ENCODE peak calls at places on chromosomes 7 and 10, in four cellular contexts. V, B, D and O are unnamed samples.

GRCh38 chr10:47257396-47258120 is 42.4 kb upstream of the GDF10 start:
- DNase-seq in V (peak), B (no peak), D (no peak), O (peak)

GRCh38 chr7:146557971-146558469 is 441.4 kb downstream of the CNTNAP2 start:
- DNase-seq in V (no peak), B (no peak), D (peak), O (no peak)

GRCh38 chr7:30173058-30173897 is 38.5 kb downstream of the MTURN start:
- DNase-seq in V (peak), B (no peak), D (no peak), O (peak)

GRCh38 chr7:50226669-50227068 is 77.8 kb upstream of the IKZF1 start:
- DNase-seq in V (no peak), B (no peak), D (no peak), O (no peak)

GRCh38 chr7:11527707-11528106 is 304.3 kb downstream of the THSD7A start:
- DNase-seq in V (no peak), B (no peak), D (no peak), O (no peak)

GRCh38 chr10:22682237-22683192 is 31.9 kb downstream of the PIP4K2A start:
- DNase-seq in V (no peak), B (peak), D (no peak), O (peak)

GRCh38 chr10:124748206-124748605 is 4.0 kb upstream of the FAM53B start:
- DNase-seq in V (no peak), B (no peak), D (no peak), O (no peak)

GRCh38 chr10:129275886-129276285 is 191.2 kb upstream of the MGMT start:
- DNase-seq in V (no peak), B (no peak), D (no peak), O (no peak)

GRCh38 chr7:141210862-141211261 is 137.0 kb downstream of the TMEM178B start:
- DNase-seq in V (no peak), B (no peak), D (no peak), O (no peak)

GRCh38 chr10:96043157-96043894 is at the start of gene CCNJ:
- DNase-seq in V (peak), B (peak), D (peak), O (peak)

GRCh38 chr10:70648427-70648826 is 23.9 kb upstream of the ADAMTS14 start:
- DNase-seq in V (no peak), B (no peak), D (no peak), O (no peak)

GRCh38 chr7:38016567-38016966 is 96.1 kb downstream of the EPDR1 start:
- DNase-seq in V (no peak), B (no peak), D (no peak), O (no peak)

GRCh38 chr7:37352974-37353948 is 95.4 kb downstream of the ELMO1 start:
- DNase-seq in V (no peak), B (peak), D (no peak), O (no peak)

GRCh38 chr7:130273081-130273699 is 6.5 kb downstream of the CPA2 start:
- DNase-seq in V (no peak), B (peak), D (no peak), O (no peak)

GRCh38 chr7:4286281-4286680 is 395.8 kb upstream of the FOXK1 start:
- DNase-seq in V (peak), B (no peak), D (no peak), O (no peak)

GRCh38 chr7:41459183-41459582 is 243.7 kb downstream of the INHBA start:
- DNase-seq in V (no peak), B (no peak), D (no peak), O (no peak)

GRCh38 chr10:94038024-94038423 is 44.3 kb downstream of the PLCE1 start:
- DNase-seq in V (no peak), B (no peak), D (no peak), O (peak)

GRCh38 chr10:67079126-67079525 is 153.3 kb downstream of the LRRTM3 start:
- DNase-seq in V (no peak), B (no peak), D (peak), O (peak)

GRCh38 chr7:78178319-78178718 is 379.7 kb downstream of the PHTF2 start:
- DNase-seq in V (no peak), B (no peak), D (no peak), O (no peak)

GRCh38 chr7:149369497-149369896 is 91.4 kb downstream of the ZNF777 start:
- DNase-seq in V (no peak), B (no peak), D (no peak), O (no peak)

GRCh38 chr10:123009105-123009805 is 449 bp downstream of the ACADSB start:
- DNase-seq in V (peak), B (peak), D (peak), O (no peak)

GRCh38 chr10:77571490-77571889 is 66.1 kb downstream of the KCNMA1 start:
- DNase-seq in V (no peak), B (no peak), D (no peak), O (no peak)

GRCh38 chr7:142754681-142755575 is 5.7 kb downstream of the PRSS1 start:
- DNase-seq in V (no peak), B (no peak), D (no peak), O (no peak)

GRCh38 chr10:59709472-59710125 is at the start of gene SLC16A9:
- DNase-seq in V (no peak), B (no peak), D (peak), O (peak)

GRCh38 chr10:54815583-54815982 is 14.6 kb upstream of the PCDH15 start:
- DNase-seq in V (no peak), B (no peak), D (no peak), O (no peak)

GRCh38 chr7:49775949-49776443 is 2.6 kb downstream of the VWC2 start:
- DNase-seq in V (no peak), B (no peak), D (no peak), O (no peak)

GRCh38 chr7:121755818-121756501 is 117.0 kb upstream of the PTPRZ1 start:
- DNase-seq in V (no peak), B (no peak), D (no peak), O (no peak)

GRCh38 chr7:13687500-13687899 is 302.0 kb downstream of the ETV1 start:
- DNase-seq in V (no peak), B (no peak), D (no peak), O (no peak)

GRCh38 chr7:108253275-108254044 is 123.3 kb upstream of the LAMB4 start:
- DNase-seq in V (no peak), B (no peak), D (no peak), O (peak)

GRCh38 chr10:13087986-13088618 is 11.9 kb upstream of the OPTN start:
- DNase-seq in V (no peak), B (no peak), D (no peak), O (peak)

GRCh38 chr10:101512741-101513140 is 75.3 kb downstream of the POLL start:
- DNase-seq in V (no peak), B (no peak), D (no peak), O (no peak)

GRCh38 chr7:101173752-101174244 is 6.3 kb downstream of the NAT16 start:
- DNase-seq in V (no peak), B (peak), D (peak), O (no peak)

GRCh38 chr10:1297566-1298301 is 241.5 kb downstream of the WDR37 start:
- DNase-seq in V (no peak), B (no peak), D (no peak), O (no peak)

GRCh38 chr7:91503934-91504575 is 239.8 kb downstream of the FZD1 start:
- DNase-seq in V (no peak), B (no peak), D (no peak), O (peak)

GRCh38 chr7:156639426-156640256 is 933 bp upstream of the RNF32 start:
- DNase-seq in V (no peak), B (no peak), D (no peak), O (no peak)

GRCh38 chr7:135317676-135318326 is 84.2 kb downstream of the STRA8 start:
- DNase-seq in V (no peak), B (no peak), D (no peak), O (no peak)

GRCh38 chr7:25754333-25754732 is 397.7 kb upstream of the NFE2L3 start:
- DNase-seq in V (no peak), B (no peak), D (no peak), O (no peak)

GRCh38 chr7:25754751-25755150 is 397.2 kb upstream of the NFE2L3 start:
- DNase-seq in V (no peak), B (no peak), D (no peak), O (no peak)

GRCh38 chr7:25752169-25752568 is 399.8 kb upstream of the NFE2L3 start:
- DNase-seq in V (no peak), B (no peak), D (no peak), O (no peak)

GRCh38 chr7:25752967-25753791 is 398.8 kb upstream of the NFE2L3 start:
- DNase-seq in V (no peak), B (no peak), D (no peak), O (peak)

GRCh38 chr7:25753837-25754236 is 398.2 kb upstream of the NFE2L3 start:
- DNase-seq in V (no peak), B (no peak), D (no peak), O (no peak)
- H3K27ac ChIP-seq in V (peak), B (no peak), D (no peak), O (no peak)

DNA sequence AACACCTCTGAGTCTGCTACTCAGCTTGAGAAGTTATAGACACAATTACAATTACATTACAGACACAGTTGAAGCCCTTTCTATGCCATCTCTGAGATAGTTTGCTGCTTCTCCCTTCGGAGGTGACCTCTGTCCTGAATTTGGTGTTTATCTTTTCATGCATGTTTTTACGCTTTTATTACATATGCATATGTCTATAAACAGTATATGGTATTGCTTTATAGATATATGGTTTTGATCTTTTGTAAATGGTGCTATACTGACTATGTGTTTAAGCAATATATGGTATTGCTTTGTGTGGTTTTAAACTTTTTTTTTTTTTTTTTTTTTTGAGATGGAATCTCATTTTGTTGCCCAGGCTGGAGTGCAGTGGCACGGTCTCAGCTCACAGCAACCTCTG is 48.4 kb downstream of the HK1 start:
- DNase-seq in V (no peak), B (no peak), D (no peak), O (no peak)
- H3K27ac ChIP-seq in V (peak), B (no peak), D (no peak), O (no peak)

DNA sequence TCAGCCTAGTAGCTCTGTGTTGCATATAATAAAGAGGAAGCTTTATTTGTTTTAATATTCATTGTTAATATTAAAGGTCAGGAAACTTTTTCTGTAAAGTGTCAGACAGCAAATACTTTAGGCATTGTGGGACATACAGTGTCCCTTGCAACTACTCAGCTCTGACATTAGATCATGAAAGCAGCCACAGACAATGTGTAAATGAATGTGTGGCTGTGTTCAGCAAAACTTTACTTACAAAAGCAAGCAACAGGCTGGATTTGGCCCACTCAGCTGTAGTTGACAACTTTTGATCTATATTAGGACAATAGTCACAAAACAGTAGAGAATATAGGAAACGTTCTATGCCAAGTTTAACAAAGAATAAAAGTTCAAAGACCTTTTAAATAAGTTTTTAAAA is 173.3 kb downstream of the RNLS start:
- DNase-seq in V (no peak), B (no peak), D (no peak), O (no peak)
- H3K27ac ChIP-seq in V (no peak), B (no peak), D (no peak), O (no peak)

DNA sequence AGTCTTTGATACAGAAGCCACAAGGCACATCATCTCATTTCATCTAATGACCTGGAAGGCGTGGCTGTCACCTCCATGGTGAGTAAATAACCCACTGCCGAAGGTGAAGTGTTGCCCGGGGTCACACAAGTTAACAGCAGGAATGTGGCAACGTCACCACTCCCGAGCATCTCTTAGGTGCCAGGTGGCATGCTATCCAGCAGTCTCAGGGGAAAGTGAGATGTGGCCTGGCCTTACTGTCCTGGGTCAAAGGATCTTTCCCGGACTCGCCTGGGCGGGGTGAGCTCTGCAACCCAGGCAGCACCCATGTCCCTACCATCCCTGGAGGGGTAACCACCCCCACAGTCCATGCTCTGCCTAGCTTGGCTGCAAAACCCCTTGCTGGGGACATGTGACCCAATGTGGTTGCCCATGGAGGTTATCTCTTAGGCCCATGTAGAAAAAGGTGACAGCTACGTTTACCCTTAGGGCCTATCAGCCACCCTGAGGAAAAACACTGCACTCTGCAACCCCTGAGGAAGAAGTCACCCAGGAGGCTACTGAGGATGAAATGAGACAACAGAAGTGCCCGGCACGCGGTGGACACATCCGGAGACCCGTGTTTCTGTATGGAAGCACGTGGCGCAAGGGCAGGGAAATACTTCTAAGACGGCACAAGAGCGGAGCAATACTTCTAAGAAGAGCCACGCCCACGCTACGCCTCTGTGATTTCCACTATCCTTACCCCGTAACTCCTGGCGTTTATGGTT is 52.0 kb downstream of the BAIAP2L1 start:
- DNase-seq in V (no peak), B (no peak), D (no peak), O (no peak)
- H3K27ac ChIP-seq in V (no peak), B (no peak), D (no peak), O (no peak)